ENCODE peak calls at places on chromosome 2, in four cellular contexts. One of them, this sample, is unnamed.

GRCh38 chr2:215140166-215140707 is 1.8 kb upstream of the ABCA12 start:
- DNase-seq in IMR-90: no peak
- DNase-seq in GM12878: no peak
- DNase-seq in K562: no peak
- DNase-seq in this sample: no peak

GRCh38 chr2:1868683-1869141 is 124.4 kb upstream of the PXDN start:
- DNase-seq in IMR-90: no peak
- DNase-seq in GM12878: no peak
- DNase-seq in K562: no peak
- DNase-seq in this sample: no peak

GRCh38 chr2:48932667-48933066 is 177.1 kb upstream of the LHCGR start:
- DNase-seq in IMR-90: no peak
- DNase-seq in GM12878: no peak
- DNase-seq in K562: no peak
- DNase-seq in this sample: no peak

GRCh38 chr2:27247893-27248292 is 15.0 kb downstream of the SLC30A3 start:
- DNase-seq in IMR-90: no peak
- DNase-seq in GM12878: no peak
- DNase-seq in K562: no peak
- DNase-seq in this sample: no peak

GRCh38 chr2:129902731-129903585 is 76.5 kb upstream of the RAB6C start:
- DNase-seq in IMR-90: no peak
- DNase-seq in GM12878: no peak
- DNase-seq in K562: no peak
- DNase-seq in this sample: no peak

GRCh38 chr2:95030496-95030895 is 5.0 kb downstream of the MAL start:
- DNase-seq in IMR-90: no peak
- DNase-seq in GM12878: no peak
- DNase-seq in K562: no peak
- DNase-seq in this sample: no peak

GRCh38 chr2:58923869-58924268 is 682.7 kb upstream of the FANCL start:
- DNase-seq in IMR-90: peak
- DNase-seq in GM12878: no peak
- DNase-seq in K562: no peak
- DNase-seq in this sample: no peak

GRCh38 chr2:70088508-70089219 is 1.4 kb downstream of the PCBP1 start:
- DNase-seq in IMR-90: peak
- DNase-seq in GM12878: no peak
- DNase-seq in K562: no peak
- DNase-seq in this sample: no peak

GRCh38 chr2:27681844-27682243 is 18.2 kb downstream of the SLC4A1AP start:
- DNase-seq in IMR-90: peak
- DNase-seq in GM12878: no peak
- DNase-seq in K562: no peak
- DNase-seq in this sample: no peak

GRCh38 chr2:109715302-109715937 is 78.7 kb upstream of the RGPD5 start:
- DNase-seq in IMR-90: no peak
- DNase-seq in GM12878: no peak
- DNase-seq in K562: no peak
- DNase-seq in this sample: no peak

GRCh38 chr2:218991674-218992168 is 1.5 kb downstream of the CRYBA2 start:
- DNase-seq in IMR-90: peak
- DNase-seq in GM12878: no peak
- DNase-seq in K562: peak
- DNase-seq in this sample: no peak

GRCh38 chr2:205800804-205801203 is 118.5 kb downstream of the NRP2 start:
- DNase-seq in IMR-90: peak
- DNase-seq in GM12878: no peak
- DNase-seq in K562: no peak
- DNase-seq in this sample: peak

GRCh38 chr2:120596191-120596781 is 139.4 kb upstream of the GLI2 start:
- DNase-seq in IMR-90: no peak
- DNase-seq in GM12878: no peak
- DNase-seq in K562: no peak
- DNase-seq in this sample: no peak

GRCh38 chr2:226121339-226121738 is 678.3 kb downstream of the IRS1 start:
- DNase-seq in IMR-90: peak
- DNase-seq in GM12878: no peak
- DNase-seq in K562: no peak
- DNase-seq in this sample: no peak

GRCh38 chr2:226123307-226123706 is 676.3 kb downstream of the IRS1 start:
- DNase-seq in IMR-90: no peak
- DNase-seq in GM12878: no peak
- DNase-seq in K562: no peak
- DNase-seq in this sample: no peak

GRCh38 chr2:226125151-226125550 is 674.5 kb downstream of the IRS1 start:
- DNase-seq in IMR-90: no peak
- DNase-seq in GM12878: no peak
- DNase-seq in K562: no peak
- DNase-seq in this sample: no peak

GRCh38 chr2:226124548-226125011 is 675.0 kb downstream of the IRS1 start:
- DNase-seq in IMR-90: peak
- DNase-seq in GM12878: no peak
- DNase-seq in K562: no peak
- DNase-seq in this sample: no peak

GRCh38 chr2:226122067-226122466 is 677.6 kb downstream of the IRS1 start:
- DNase-seq in IMR-90: no peak
- DNase-seq in GM12878: no peak
- DNase-seq in K562: no peak
- DNase-seq in this sample: no peak
- TF ChIP-seq FOS in IMR-90: no peak
- TF ChIP-seq FOS in GM12878: no peak
- TF ChIP-seq FOS in K562: no peak
- TF ChIP-seq FOS in this sample: no peak

GRCh38 chr2:29923110-29923721 is 1.8 kb upstream of the ALK start:
- DNase-seq in IMR-90: peak
- DNase-seq in GM12878: no peak
- DNase-seq in K562: peak
- DNase-seq in this sample: peak

GRCh38 chr2:29920631-29921559 is 491 bp downstream of the ALK start:
- DNase-seq in IMR-90: peak
- DNase-seq in GM12878: no peak
- DNase-seq in K562: no peak
- DNase-seq in this sample: no peak

GRCh38 chr2:29916571-29916970 is 4.8 kb downstream of the ALK start:
- DNase-seq in IMR-90: no peak
- DNase-seq in GM12878: no peak
- DNase-seq in K562: no peak
- DNase-seq in this sample: no peak

GRCh38 chr2:29921560-29921915 is at the start of gene ALK:
- DNase-seq in IMR-90: peak
- DNase-seq in GM12878: no peak
- DNase-seq in K562: peak
- DNase-seq in this sample: peak

GRCh38 chr2:29920130-29920577 is 1.2 kb downstream of the ALK start:
- DNase-seq in IMR-90: no peak
- DNase-seq in GM12878: no peak
- DNase-seq in K562: peak
- DNase-seq in this sample: peak
- TF ChIP-seq FOS in IMR-90: no peak
- TF ChIP-seq FOS in GM12878: no peak
- TF ChIP-seq FOS in K562: no peak
- TF ChIP-seq FOS in this sample: no peak

GRCh38 chr2:240701091-240701735 is 9.5 kb downstream of the AQP12A start:
- DNase-seq in IMR-90: no peak
- DNase-seq in GM12878: no peak
- DNase-seq in K562: no peak
- DNase-seq in this sample: no peak
- TF ChIP-seq FOS in IMR-90: no peak
- TF ChIP-seq FOS in GM12878: no peak
- TF ChIP-seq FOS in K562: no peak
- TF ChIP-seq FOS in this sample: no peak

GRCh38 chr2:190511104-190511503 is 23.4 kb downstream of the NEMP2 start:
- DNase-seq in IMR-90: peak
- DNase-seq in GM12878: no peak
- DNase-seq in K562: peak
- DNase-seq in this sample: peak
- TF ChIP-seq FOS in IMR-90: no peak
- TF ChIP-seq FOS in GM12878: no peak
- TF ChIP-seq FOS in K562: no peak
- TF ChIP-seq FOS in this sample: no peak

This sample was measured in endothelial cell of umbilical vein.